ENCODE peak calls at places on chromosome 11, in eight cellular contexts. S, F, T, E, L, C, H and W are unnamed samples.

GRCh38 chr11:118109231-118109630 is 22.5 kb upstream of the SMIM35 start:
- DNase-seq in S (peak), F (no peak), T (no peak), E (no peak), L (no peak), C (peak), H (peak), W (no peak)

GRCh38 chr11:31655483-31655882 is 145.9 kb downstream of the ELP4 start:
- DNase-seq in S (peak), F (no peak), T (no peak), E (no peak), L (no peak), C (peak), H (peak), W (no peak)

GRCh38 chr11:64924910-64925284 is 408 bp downstream of the PPP2R5B start:
- DNase-seq in S (no peak), F (peak), T (no peak), E (no peak), L (no peak), C (no peak), H (no peak), W (peak)

GRCh38 chr11:62020661-62021060 is 53.2 kb upstream of the FTH1 start:
- DNase-seq in S (peak), F (no peak), T (no peak), E (no peak), L (no peak), C (no peak), H (peak), W (no peak)

GRCh38 chr11:69447786-69448185 is 33.7 kb upstream of the LINC01488 start:
- DNase-seq in S (peak), F (no peak), T (no peak), E (no peak), L (no peak), C (no peak), H (no peak), W (no peak)

GRCh38 chr11:69109101-69109500 is 46.6 kb upstream of the SMIM38 start:
- DNase-seq in S (no peak), F (no peak), T (no peak), E (no peak), L (no peak), C (no peak), H (no peak), W (no peak)

GRCh38 chr11:35418282-35418846 is 994 bp downstream of the SLC1A2 start:
- DNase-seq in S (no peak), F (no peak), T (no peak), E (no peak), L (peak), C (no peak), H (no peak), W (peak)

GRCh38 chr11:123429336-123429735 is 733 bp upstream of the GRAMD1B start:
- DNase-seq in S (peak), F (no peak), T (no peak), E (no peak), L (no peak), C (peak), H (peak), W (no peak)

GRCh38 chr11:18775492-18776292 is 15.9 kb downstream of the PTPN5 start:
- DNase-seq in S (peak), F (peak), T (peak), E (peak), L (peak), C (no peak), H (peak), W (peak)

GRCh38 chr11:118306556-118306955 is 2.0 kb downstream of the CD3E start:
- DNase-seq in S (no peak), F (no peak), T (peak), E (no peak), L (no peak), C (no peak), H (no peak), W (no peak)

GRCh38 chr11:282630-283360 is 4.6 kb downstream of the NLRP6 start:
- DNase-seq in S (no peak), F (no peak), T (no peak), E (no peak), L (no peak), C (no peak), H (no peak), W (no peak)

GRCh38 chr11:93080146-93080759 is 110.8 kb downstream of the MTNR1B start:
- DNase-seq in S (no peak), F (no peak), T (no peak), E (no peak), L (no peak), C (no peak), H (no peak), W (no peak)

GRCh38 chr11:61866231-61866957 is 25.0 kb downstream of the FADS3 start:
- DNase-seq in S (no peak), F (no peak), T (no peak), E (no peak), L (no peak), C (no peak), H (no peak), W (no peak)

GRCh38 chr11:130891326-130891725 is 25.0 kb downstream of the SNX19 start:
- DNase-seq in S (peak), F (no peak), T (no peak), E (no peak), L (no peak), C (no peak), H (no peak), W (no peak)

GRCh38 chr11:70455354-70455753 is 57.0 kb downstream of the CTTN start:
- DNase-seq in S (no peak), F (no peak), T (no peak), E (no peak), L (no peak), C (no peak), H (no peak), W (no peak)

GRCh38 chr11:120306519-120307242 is 18.4 kb upstream of the TLCD5 start:
- DNase-seq in S (peak), F (no peak), T (no peak), E (no peak), L (peak), C (peak), H (peak), W (peak)

GRCh38 chr11:69931060-69931910 is 112.1 kb upstream of the FGF3 start:
- DNase-seq in S (no peak), F (no peak), T (no peak), E (no peak), L (peak), C (no peak), H (no peak), W (no peak)

GRCh38 chr11:15941206-15941770 is 415.1 kb downstream of the SOX6 start:
- DNase-seq in S (no peak), F (peak), T (no peak), E (no peak), L (peak), C (peak), H (peak), W (no peak)

GRCh38 chr11:34468209-34468841 is 29.6 kb downstream of the CAT start:
- DNase-seq in S (peak), F (no peak), T (peak), E (peak), L (peak), C (no peak), H (peak), W (peak)

GRCh38 chr11:120715239-120715638 is 203.7 kb downstream of the GRIK4 start:
- DNase-seq in S (peak), F (peak), T (no peak), E (no peak), L (no peak), C (no peak), H (peak), W (no peak)

GRCh38 chr11:67271548-67272284 is 5.4 kb downstream of the GRK2 start:
- DNase-seq in S (no peak), F (no peak), T (no peak), E (peak), L (peak), C (no peak), H (no peak), W (no peak)

GRCh38 chr11:113162590-113162961 is 151.8 kb upstream of the TTC12 start:
- DNase-seq in S (no peak), F (no peak), T (no peak), E (no peak), L (no peak), C (no peak), H (peak), W (no peak)

GRCh38 chr11:134559617-134559992 is 147.6 kb upstream of the B3GAT1 start:
- DNase-seq in S (no peak), F (no peak), T (no peak), E (no peak), L (no peak), C (no peak), H (no peak), W (no peak)